ENCODE peak calls at places on chromosomes 5 and 9, in four cellular contexts. W is HepG2, U is SK-N-SH, D is K562. O is an unnamed sample.
A peak's percentile ranks its signal among the peaks of the same experiment; 100 is the strongest.

GRCh38 chr9:16501098-16501663 is 369.3 kb downstream of the BNC2 start:
- DNase-seq in W (no peak), D (no peak), U (no peak), O (no peak)

GRCh38 chr5:74342189-74342588 is 298.3 kb downstream of the ENC1 start:
- DNase-seq in D (no peak), U (no peak), W (no peak), O (no peak)

GRCh38 chr5:39424751-39425524 is at the start of gene DAB2:
- DNase-seq in U (peak; percentile 37), W (peak; percentile 79), D (peak; percentile 84), O (peak; percentile 69)

GRCh38 chr5:172102913-172103629 is 85.0 kb downstream of the STK10 start:
- DNase-seq in U (no peak), W (no peak), D (peak; percentile 41), O (peak; percentile 64)

GRCh38 chr9:90881648-90882047 is 80.0 kb downstream of the SYK start:
- DNase-seq in W (no peak), U (no peak), D (no peak), O (no peak)

GRCh38 chr9:99307846-99308245 is 85.8 kb downstream of the SEC61B start:
- DNase-seq in W (no peak), D (no peak), U (no peak), O (no peak)

GRCh38 chr5:55820488-55820887 is 30.7 kb upstream of the IL31RA start:
- DNase-seq in W (no peak), U (no peak), D (no peak), O (no peak)

GRCh38 chr5:133483406-133484090 is 128.8 kb downstream of the FSTL4 start:
- DNase-seq in W (no peak), D (no peak), U (no peak), O (no peak)

GRCh38 chr9:112380102-112380581 is at the start of gene HSDL2:
- DNase-seq in U (no peak), D (peak; percentile 35), W (no peak), O (no peak)

GRCh38 chr5:171757853-171758535 is 27.6 kb upstream of the SMIM23 start:
- DNase-seq in W (peak; percentile 30), U (no peak), D (no peak), O (peak; percentile 67)

GRCh38 chr5:79378510-79379186 is 135.3 kb downstream of the HOMER1 start:
- DNase-seq in W (no peak), D (no peak), U (no peak), O (no peak)

GRCh38 chr9:87464110-87464991 is 33.3 kb upstream of the DAPK1 start:
- DNase-seq in U (no peak), D (no peak), W (no peak), O (no peak)

GRCh38 chr5:57950616-57951228 is 468.1 kb upstream of the ACTBL2 start:
- DNase-seq in D (no peak), U (no peak), W (no peak), O (no peak)

DNA sequence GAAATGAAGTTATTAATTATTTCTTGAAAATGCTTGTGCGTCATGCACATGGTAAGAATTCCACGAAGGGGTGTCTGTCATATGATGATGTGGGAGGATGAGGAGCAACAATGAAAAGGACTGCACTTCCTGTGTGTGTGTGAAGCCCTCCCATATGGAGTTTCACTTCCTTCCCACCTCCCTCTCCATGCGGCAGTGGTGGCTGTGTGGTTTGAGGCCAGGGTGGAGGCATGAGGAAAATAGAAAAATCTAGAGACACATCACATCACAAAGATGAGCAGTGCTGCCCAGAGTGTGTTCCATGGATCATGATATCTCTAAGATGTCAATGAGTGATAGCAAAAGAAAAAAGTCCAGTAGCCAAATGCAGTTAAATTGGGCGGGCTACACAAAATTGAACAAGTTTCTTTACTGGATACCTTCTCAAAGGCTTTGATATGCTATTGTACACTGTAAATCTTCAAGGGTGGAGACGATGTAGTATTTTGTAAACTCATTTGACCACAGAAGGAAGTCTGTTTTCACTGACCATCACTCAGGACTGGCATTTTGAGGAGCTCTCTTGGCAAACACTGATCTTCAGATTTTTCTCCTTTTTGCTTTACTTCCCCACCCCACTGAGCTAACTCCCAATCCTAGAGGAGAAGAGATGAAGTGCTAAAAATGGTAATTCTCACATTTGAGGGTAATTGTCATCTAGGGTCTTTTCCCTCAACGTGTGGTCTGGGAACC is 55.7 kb upstream of the EQTN start:
- DNase-seq in U (no peak), D (no peak), W (no peak), O (no peak)
- TF ChIP-seq ELF1 in U (no peak), D (no peak), W (no peak), O (no peak)

GRCh38 chr9:109232449-109232848 is 65.4 kb upstream of the FRRS1L start:
- DNase-seq in U (no peak), W (no peak), D (no peak), O (no peak)

GRCh38 chr9:109229682-109230081 is 62.6 kb upstream of the FRRS1L start:
- DNase-seq in D (no peak), U (no peak), W (no peak), O (no peak)

GRCh38 chr9:109228093-109228642 is 61.1 kb upstream of the FRRS1L start:
- DNase-seq in U (no peak), W (no peak), D (no peak), O (no peak)

GRCh38 chr9:109230277-109230676 is 63.2 kb upstream of the FRRS1L start:
- DNase-seq in D (no peak), W (no peak), U (peak; percentile 52), O (no peak)

GRCh38 chr9:109231593-109231992 is 64.5 kb upstream of the FRRS1L start:
- DNase-seq in W (no peak), U (no peak), D (no peak), O (no peak)
- TF ChIP-seq ELF1 in W (no peak), U (no peak), D (no peak), O (no peak)

DNA sequence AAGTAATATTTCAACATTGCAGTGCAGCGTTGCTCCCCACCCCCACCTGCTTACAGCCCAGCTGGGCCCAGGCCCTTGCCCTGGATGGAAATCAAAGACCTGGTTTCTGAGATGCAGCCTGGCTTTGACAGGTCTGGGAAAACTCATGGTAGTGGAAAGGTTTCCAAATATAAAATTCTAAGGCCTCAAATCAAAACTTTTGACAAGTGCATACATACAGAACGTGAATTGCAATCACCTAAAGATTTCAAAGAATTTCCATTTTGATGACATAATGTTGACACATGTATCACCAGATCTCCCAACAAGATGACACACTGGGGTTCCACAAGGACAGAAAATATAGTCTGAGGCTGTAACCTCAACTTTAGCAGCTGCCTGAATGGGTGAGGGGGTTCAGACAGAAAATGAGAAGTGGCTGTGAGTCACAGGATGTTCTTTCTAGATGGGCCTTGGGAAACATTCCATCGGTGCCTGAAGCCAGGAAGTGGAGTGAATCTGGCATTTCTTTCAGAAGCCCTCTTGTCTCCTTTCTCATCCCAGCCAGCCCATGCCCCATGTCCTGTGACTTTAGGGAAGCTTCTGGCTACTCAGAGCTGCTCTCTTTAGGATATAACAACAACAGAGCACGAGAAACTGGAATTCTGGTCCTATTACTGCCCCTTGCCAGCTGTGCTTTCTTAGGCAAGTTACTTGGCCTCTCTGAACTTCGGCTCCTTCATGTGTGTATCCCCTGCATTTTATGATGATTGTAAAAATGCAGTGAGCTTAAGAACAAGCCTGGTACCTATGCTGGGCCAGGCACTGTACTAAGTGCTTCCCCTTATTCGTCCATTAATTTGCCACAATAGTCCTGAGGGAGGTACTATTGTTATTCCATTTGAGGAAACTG is 54.8 kb downstream of the ABCA1 start:
- DNase-seq in D (no peak), U (peak; percentile 22), W (peak; percentile 80), O (no peak)
- TF ChIP-seq ELF1 in D (no peak), U (peak; percentile 72), W (no peak), O (no peak)

DNA sequence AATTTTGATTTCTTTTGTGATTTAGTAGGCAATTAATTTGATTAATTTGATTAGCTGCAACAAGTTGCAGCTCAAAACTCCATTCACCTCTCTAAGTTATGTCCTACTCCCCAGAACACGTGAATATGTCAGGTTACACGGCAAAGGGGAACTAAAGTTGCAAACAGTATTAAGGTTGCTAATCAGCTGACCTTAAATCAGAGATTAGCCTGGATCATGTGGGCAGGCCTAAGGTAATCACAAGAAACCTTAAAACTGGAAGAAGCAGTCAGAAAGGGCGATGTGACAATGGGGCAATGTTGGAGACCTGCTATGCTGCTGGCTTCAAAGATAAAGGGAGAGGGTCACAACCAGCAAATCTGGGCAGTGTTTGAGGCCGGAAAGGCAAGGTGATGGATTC is 47.3 kb upstream of the ANXA1 start:
- DNase-seq in W (no peak), D (no peak), U (no peak), O (no peak)
- TF ChIP-seq ELF1 in W (no peak), D (no peak), U (no peak), O (no peak)

DNA sequence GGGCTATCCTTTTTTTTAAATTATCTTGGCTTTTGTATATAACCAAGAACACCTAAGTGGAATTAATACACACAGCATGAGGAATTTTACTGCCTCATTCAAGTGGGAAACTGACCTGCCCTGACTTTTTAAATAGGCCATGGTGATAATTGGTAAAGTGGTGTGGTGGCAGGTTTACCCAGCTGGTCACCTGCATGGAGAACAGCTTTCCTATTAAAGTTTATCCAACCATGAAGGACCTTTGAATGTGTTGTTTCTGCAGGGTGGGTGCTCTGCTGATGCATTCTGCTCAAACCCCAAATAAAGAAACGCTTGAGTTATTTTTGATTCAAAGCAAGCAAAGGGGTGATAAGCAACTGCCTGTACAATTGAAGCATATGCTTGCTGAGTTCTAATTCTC is 261.0 kb upstream of the GRIN3A start:
- DNase-seq in U (no peak), W (no peak), D (no peak), O (no peak)
- TF ChIP-seq ELF1 in U (no peak), W (no peak), D (no peak), O (no peak)

DNA sequence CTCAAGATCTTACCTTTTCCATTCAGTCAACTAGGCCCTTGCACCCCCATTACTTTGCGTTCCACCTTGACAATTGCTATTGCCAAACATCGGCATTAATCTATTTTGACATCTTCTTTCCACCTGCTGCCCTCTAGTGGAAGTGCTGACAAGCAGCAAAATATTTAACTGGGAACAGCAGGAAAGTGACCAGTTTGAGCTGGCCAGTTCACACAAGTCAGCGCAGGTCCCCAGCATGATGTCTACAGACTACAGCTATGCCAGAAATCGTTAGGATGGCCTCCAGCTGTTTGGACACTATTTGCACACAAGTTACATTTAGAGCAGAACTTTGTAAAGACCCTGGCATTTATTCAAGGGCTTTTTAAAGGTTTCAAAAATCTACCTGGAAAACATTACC is 160.1 kb downstream of the GHR start:
- DNase-seq in W (peak; percentile 64), D (peak; percentile 79), U (peak; percentile 37), O (peak; percentile 37)
- TF ChIP-seq ELF1 in W (no peak), D (no peak), U (no peak), O (no peak)

DNA sequence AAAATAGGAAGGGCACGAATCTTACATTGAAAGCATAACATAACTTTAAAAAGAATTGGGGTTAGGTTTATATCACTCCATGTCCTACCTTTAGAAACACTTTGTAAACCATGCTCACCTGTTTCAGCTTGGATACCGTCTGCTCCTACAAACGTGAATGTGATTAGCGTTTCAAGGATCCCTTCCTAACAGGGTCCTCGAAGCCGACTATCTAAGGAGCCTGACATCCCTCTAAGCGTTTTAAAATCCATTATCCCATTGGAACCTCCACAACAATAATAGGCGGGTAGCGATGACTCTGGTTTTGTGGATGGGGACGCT is 1.0 kb downstream of the SVEP1 start:
- DNase-seq in U (no peak), W (no peak), D (no peak), O (no peak)
- TF ChIP-seq ELF1 in U (no peak), W (no peak), D (no peak), O (no peak)

GRCh38 chr9:93123561-93124283 is 10.3 kb downstream of the NINJ1 start:
- DNase-seq in D (no peak), W (no peak), U (peak; percentile 9), O (no peak)
- TF ChIP-seq ELF1 in D (no peak), W (no peak), U (no peak), O (no peak)

GRCh38 chr5:138651767-138652117 is 76.5 kb upstream of the HSPA9 start:
- DNase-seq in W (no peak), U (no peak), D (no peak), O (no peak)
- TF ChIP-seq ELF1 in W (no peak), U (no peak), D (no peak), O (no peak)